ENCODE peak calls at places on chromosomes 5 and 9, in six cellular contexts. F is GM12865; M is endothelial cell; S is fibroblast of mammary gland; J is stomach; X is CD8-positive, alpha-beta T cell. T is an unnamed sample.

GRCh38 chr9:30575218-30575617 is 1809.2 kb upstream of the ACO1 start:
- DNase-seq in F (no peak), J (no peak), X (no peak), S (no peak), M (no peak), T (peak; percentile 59)

GRCh38 chr9:123326662-123327093 is 29.3 kb upstream of the CRB2 start:
- DNase-seq in M (no peak), X (no peak), F (peak; percentile 77), S (peak; percentile 40), J (no peak), T (no peak)

GRCh38 chr9:128607642-128608350 is 48.9 kb downstream of the DYNC2I2 start:
- DNase-seq in X (no peak), J (peak; percentile 66), S (peak; percentile 71), M (no peak), F (no peak), T (no peak)

GRCh38 chr5:33969572-33970452 is 14.7 kb downstream of the SLC45A2 start:
- DNase-seq in X (no peak), J (no peak), M (peak; percentile 13), F (peak; percentile 65), S (peak; percentile 69), T (no peak)

GRCh38 chr5:172147857-172148256 is 40.2 kb downstream of the STK10 start:
- DNase-seq in S (no peak), F (no peak), J (no peak), X (no peak), M (no peak), T (no peak)

GRCh38 chr5:103587185-103587748 is 24.7 kb upstream of the NUDT12 start:
- DNase-seq in F (no peak), J (no peak), S (peak; percentile 32), X (no peak), M (no peak), T (no peak)

GRCh38 chr5:147223343-147223742 is 11.5 kb upstream of the STK32A start:
- DNase-seq in X (no peak), S (no peak), J (no peak), M (no peak), F (no peak), T (no peak)

GRCh38 chr5:62460578-62460983 is 48.0 kb downstream of the IPO11 start:
- DNase-seq in X (no peak), S (peak; percentile 70), J (no peak), M (no peak), F (peak; percentile 56), T (no peak)

GRCh38 chr5:73303139-73304079 is 130.4 kb downstream of the TMEM174 start:
- DNase-seq in J (no peak), S (no peak), M (peak; percentile 61), X (no peak), F (peak; percentile 6), T (no peak)

GRCh38 chr9:129185991-129186390 is 7.9 kb upstream of the IER5L start:
- DNase-seq in M (no peak), X (no peak), S (no peak), F (peak; percentile 56), J (no peak), T (no peak)

GRCh38 chr5:9573796-9574195 is 27.9 kb upstream of the SEMA5A start:
- DNase-seq in X (no peak), M (no peak), J (no peak), S (no peak), F (no peak), T (no peak)

GRCh38 chr9:131056781-131057506 is 39.4 kb upstream of the AIF1L start:
- DNase-seq in M (no peak), X (no peak), F (no peak), S (no peak), J (no peak), T (no peak)

GRCh38 chr5:74361406-74362358 is 278.8 kb downstream of the ENC1 start:
- DNase-seq in J (no peak), M (no peak), X (no peak), S (no peak), F (no peak), T (no peak)

GRCh38 chr5:39668980-39669379 is 244.2 kb upstream of the DAB2 start:
- DNase-seq in S (no peak), F (no peak), M (no peak), J (no peak), X (no peak), T (no peak)

GRCh38 chr9:93258419-93258817 is 74.5 kb downstream of the WNK2 start:
- DNase-seq in F (no peak), X (no peak), J (peak; percentile 17), M (no peak), S (no peak), T (no peak)

GRCh38 chr9:33818167-33818831 is 1.3 kb downstream of the UBE2R2 start:
- DNase-seq in F (peak; percentile 51), M (no peak), X (no peak), S (no peak), J (peak; percentile 28), T (no peak)

GRCh38 chr5:16596541-16596940 is 20.3 kb downstream of the RETREG1 start:
- DNase-seq in M (no peak), S (no peak), F (no peak), J (no peak), X (no peak), T (no peak)

GRCh38 chr5:90983148-90983547 is 400.0 kb downstream of the ARRDC3 start:
- DNase-seq in M (no peak), F (no peak), J (no peak), S (peak; percentile 91), X (no peak), T (no peak)

GRCh38 chr9:92664394-92665152 is 5.4 kb downstream of the IPPK start:
- DNase-seq in X (no peak), M (no peak), F (peak; percentile 32), J (no peak), S (no peak), T (no peak)

GRCh38 chr9:3751125-3751758 is 225.4 kb upstream of the RFX3 start:
- DNase-seq in J (no peak), S (peak; percentile 51), F (no peak), M (no peak), X (no peak), T (no peak)

GRCh38 chr9:27125030-27125429 is 16.0 kb downstream of the TEK start:
- DNase-seq in S (peak; percentile 98), M (no peak), F (no peak), X (no peak), J (peak; percentile 31), T (no peak)

GRCh38 chr9:134707031-134707680 is 65.6 kb downstream of the COL5A1 start:
- DNase-seq in X (no peak), F (no peak), J (peak; percentile 51), S (peak; percentile 82), M (no peak), T (no peak)

GRCh38 chr5:126780165-126780827 is 3.4 kb downstream of the LMNB1 start:
- DNase-seq in F (peak; percentile 82), S (peak; percentile 83), M (peak; percentile 18), J (peak; percentile 38), X (peak; percentile 15), T (no peak)

GRCh38 chr9:5629312-5630037 is 568 bp downstream of the RIC1 start:
- DNase-seq in J (peak; percentile 55), X (peak; percentile 31), F (peak; percentile 70), M (peak; percentile 58), S (peak; percentile 29), T (peak; percentile 77)

GRCh38 chr9:110029422-110029814 is 178.5 kb downstream of the C9orf152 start:
- DNase-seq in M (no peak), F (no peak), J (no peak), X (no peak), S (peak; percentile 95), T (no peak)

GRCh38 chr5:166581827-166582226 is 1709.6 kb upstream of the WWC1 start:
- DNase-seq in M (no peak), S (peak; percentile 23), X (no peak), F (no peak), J (no peak), T (no peak)

GRCh38 chr5:16881253-16881652 is 54.8 kb downstream of the MYO10 start:
- DNase-seq in J (no peak), M (no peak), X (no peak), S (no peak), F (no peak), T (no peak)

GRCh38 chr9:91522496-91522895 is 98.9 kb upstream of the NFIL3 start:
- DNase-seq in X (no peak), J (no peak), F (no peak), M (no peak), S (no peak), T (no peak)

GRCh38 chr5:71971862-71972261 is 135.4 kb upstream of the MAP1B start:
- DNase-seq in S (no peak), M (no peak), F (no peak), J (no peak), X (no peak), T (no peak)
- TF ChIP-seq CTCF in S (no peak), M (no peak), F (no peak), J (no peak), X (no peak), T (no peak)

GRCh38 chr9:75088646-75089368 is 493 bp downstream of the OSTF1 start:
- DNase-seq in F (peak; percentile 70), M (no peak), J (peak; percentile 84), X (no peak), S (peak; percentile 74), T (no peak)
- TF ChIP-seq CTCF in F (no peak), M (no peak), J (no peak), X (no peak), S (peak; percentile 51), T (peak; percentile 64)

GRCh38 chr5:133612021-133612860 is at the start of gene FSTL4:
- DNase-seq in X (no peak), M (peak; percentile 25), F (peak; percentile 11), J (peak; percentile 67), S (no peak), T (no peak)
- TF ChIP-seq CTCF in X (no peak), M (no peak), F (no peak), J (no peak), S (no peak), T (peak; percentile 16)

DNA sequence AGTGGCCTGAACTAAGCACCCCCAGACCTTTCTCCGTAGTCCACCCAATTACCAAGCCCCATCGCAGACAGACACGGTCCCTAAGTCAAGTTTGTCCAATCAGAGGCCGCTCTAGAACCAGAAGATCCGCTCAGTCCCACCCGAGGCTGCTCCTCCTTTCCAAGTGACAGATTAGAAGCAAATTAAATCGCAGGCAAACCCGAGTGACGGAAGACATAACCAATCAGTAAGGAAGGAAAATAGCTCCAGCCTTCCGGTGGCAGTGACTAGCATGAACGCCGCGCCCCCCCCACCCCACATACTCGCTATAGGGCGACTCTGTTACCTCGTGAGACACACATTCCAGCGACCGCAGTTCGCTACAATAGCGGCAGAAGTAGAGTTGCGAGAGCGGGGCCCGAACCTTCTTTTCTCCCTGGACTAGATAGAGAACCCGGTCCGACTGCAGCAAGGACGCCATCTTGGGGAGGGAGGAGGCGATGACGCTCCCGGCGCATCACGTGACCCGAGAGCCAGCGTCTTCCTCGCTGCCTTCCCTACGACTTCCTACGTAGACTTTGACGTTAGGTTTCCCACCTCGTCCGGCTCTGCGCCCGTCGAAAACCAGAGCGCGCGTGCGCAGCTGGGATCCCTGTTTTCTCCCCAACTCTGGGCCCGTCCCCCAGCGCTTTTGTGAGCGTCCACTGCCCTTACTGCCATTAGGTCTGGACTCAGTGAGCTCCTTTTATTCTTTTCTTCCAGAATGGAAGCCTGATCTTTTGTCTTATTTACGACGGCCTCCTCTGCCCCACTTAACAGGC is at the start of gene DCTN4:
- DNase-seq in S (peak; percentile 99), J (peak; percentile 96), F (peak; percentile 98), M (peak; percentile 91), X (peak; percentile 90), T (peak; percentile 96)
- TF ChIP-seq CTCF in S (no peak), J (no peak), F (no peak), M (no peak), X (no peak), T (no peak)

T was measured in type B pancreatic cell.